ENCODE peak calls at places on chromosomes 1 and 21, in five cellular contexts. Q, P, J, V and I are unnamed samples. For H3K36me3, the result is how much of the 10 kb centered on the place peaks cover.

GRCh38 chr1:111648826-111649225 is 29.2 kb downstream of the RAP1A start:
- DNase-seq in V (no peak), J (no peak), P (no peak), Q (no peak), I (no peak)

GRCh38 chr1:154848983-154849382 is 21.1 kb downstream of the KCNN3 start:
- DNase-seq in Q (no peak), J (no peak), V (no peak), P (no peak), I (no peak)

GRCh38 chr1:17957588-17958267 is 149.9 kb upstream of the IGSF21 start:
- DNase-seq in Q (no peak), J (no peak), V (no peak), P (no peak), I (no peak)

GRCh38 chr1:243354511-243355153 is 98.8 kb downstream of the SDCCAG8 start:
- DNase-seq in P (no peak), Q (no peak), J (peak), V (no peak), I (no peak)

GRCh38 chr21:37424987-37425386 is 58.4 kb downstream of the DYRK1A start:
- DNase-seq in J (peak), Q (no peak), V (no peak), P (no peak), I (no peak)

GRCh38 chr21:45491623-45492022 is 50.6 kb downstream of the SLC19A1 start:
- DNase-seq in V (no peak), J (no peak), P (no peak), Q (no peak), I (no peak)

GRCh38 chr1:229217716-229218115 is 53.2 kb upstream of the RAB4A start:
- DNase-seq in V (peak), P (no peak), Q (no peak), J (no peak), I (no peak)

GRCh38 chr1:25664357-25664796 is 47.8 kb downstream of the MAN1C1 start:
- DNase-seq in J (peak), P (no peak), V (no peak), Q (no peak), I (no peak)

GRCh38 chr1:58584082-58584895 is 7.2 kb upstream of the TACSTD2 start:
- DNase-seq in J (peak), Q (peak), P (peak), V (peak), I (no peak)

GRCh38 chr1:201324306-201324705 is 41.0 kb downstream of the PKP1 start:
- DNase-seq in V (no peak), Q (no peak), J (no peak), P (no peak), I (no peak)

GRCh38 chr21:27839512-27840115 is 872.7 kb upstream of the ADAMTS5 start:
- DNase-seq in P (no peak), Q (no peak), V (no peak), J (no peak), I (no peak)

GRCh38 chr1:39268906-39269305 is 64.4 kb downstream of the MACF1 start:
- DNase-seq in J (no peak), P (no peak), V (peak), Q (no peak), I (no peak)

GRCh38 chr1:67484492-67484891 is 54.3 kb upstream of the SERBP1 start:
- DNase-seq in Q (no peak), J (no peak), P (no peak), V (no peak), I (no peak)

GRCh38 chr1:200231787-200232222 is 178.0 kb downstream of the ZNF281 start:
- DNase-seq in J (peak), V (no peak), Q (no peak), P (no peak), I (no peak)

GRCh38 chr1:119674110-119674509 is 26.0 kb upstream of the ZNF697 start:
- DNase-seq in P (no peak), J (peak), Q (no peak), V (no peak), I (no peak)

GRCh38 chr1:201602413-201603265 is 63.7 kb downstream of the NAV1 start:
- DNase-seq in Q (peak), V (no peak), P (no peak), J (peak), I (peak)

GRCh38 chr1:48222501-48223242 is at the start of gene SLC5A9:
- DNase-seq in V (no peak), P (no peak), J (no peak), Q (peak), I (no peak)

GRCh38 chr1:39450956-39451601 is 40.4 kb upstream of the BMP8A start:
- DNase-seq in P (no peak), J (peak), V (no peak), Q (no peak), I (no peak)

GRCh38 chr1:238772321-238772720 is 614.0 kb upstream of the CHRM3 start:
- DNase-seq in P (no peak), Q (no peak), J (no peak), V (no peak), I (no peak)

GRCh38 chr1:221431068-221431651 is 310.7 kb downstream of the DUSP10 start:
- DNase-seq in P (no peak), V (no peak), Q (no peak), J (peak), I (no peak)

GRCh38 chr1:205071801-205072200 is 12.5 kb downstream of the TMEM81 start:
- DNase-seq in J (no peak), V (no peak), Q (no peak), P (peak), I (no peak)

GRCh38 chr1:174996474-174996873 is 3.3 kb upstream of the CACYBP start:
- DNase-seq in P (no peak), V (no peak), Q (no peak), J (peak), I (no peak)

GRCh38 chr1:211591980-211592493 is 13.1 kb upstream of the SLC30A1 start:
- DNase-seq in J (peak), V (no peak), P (no peak), Q (no peak), I (no peak)

GRCh38 chr1:221327954-221328353 is 413.9 kb downstream of the DUSP10 start:
- DNase-seq in P (no peak), V (no peak), Q (no peak), J (no peak), I (no peak)

GRCh38 chr1:40768146-40768990 is 15.2 kb upstream of the KCNQ4 start:
- DNase-seq in P (no peak), Q (no peak), J (no peak), V (no peak), I (no peak)

GRCh38 chr1:39145651-39145970 is 58.9 kb upstream of the MACF1 start:
- DNase-seq in V (no peak), Q (no peak), P (no peak), J (no peak), I (no peak)

GRCh38 chr1:33140153-33141149 is 41.4 kb downstream of the TRIM62 start:
- DNase-seq in P (no peak), Q (no peak), V (peak), J (no peak), I (peak)
- TF ChIP-seq CTCF in P (no peak), Q (no peak), V (peak), J (peak), I (peak)

GRCh38 chr1:226904772-226905171 is 34.4 kb downstream of the PSEN2 start:
- DNase-seq in Q (no peak), P (no peak), V (no peak), J (no peak), I (no peak)
- H3K36me3 ChIP-seq in Q (under half), P (under half), V (under half), J (under half), I (under half)

GRCh38 chr1:36516372-36517018 is 33.8 kb upstream of the CSF3R start:
- DNase-seq in P (peak), J (peak), Q (peak), V (peak), I (peak)

GRCh38 chr1:36517019-36517387 is 34.3 kb upstream of the CSF3R start:
- DNase-seq in V (no peak), Q (no peak), J (no peak), P (no peak), I (peak)

GRCh38 chr1:36514501-36514900 is 31.8 kb upstream of the CSF3R start:
- DNase-seq in J (no peak), Q (no peak), V (no peak), P (no peak), I (no peak)

GRCh38 chr1:36513676-36514473 is 31.2 kb upstream of the CSF3R start:
- DNase-seq in Q (no peak), V (peak), J (no peak), P (no peak), I (no peak)

DNA sequence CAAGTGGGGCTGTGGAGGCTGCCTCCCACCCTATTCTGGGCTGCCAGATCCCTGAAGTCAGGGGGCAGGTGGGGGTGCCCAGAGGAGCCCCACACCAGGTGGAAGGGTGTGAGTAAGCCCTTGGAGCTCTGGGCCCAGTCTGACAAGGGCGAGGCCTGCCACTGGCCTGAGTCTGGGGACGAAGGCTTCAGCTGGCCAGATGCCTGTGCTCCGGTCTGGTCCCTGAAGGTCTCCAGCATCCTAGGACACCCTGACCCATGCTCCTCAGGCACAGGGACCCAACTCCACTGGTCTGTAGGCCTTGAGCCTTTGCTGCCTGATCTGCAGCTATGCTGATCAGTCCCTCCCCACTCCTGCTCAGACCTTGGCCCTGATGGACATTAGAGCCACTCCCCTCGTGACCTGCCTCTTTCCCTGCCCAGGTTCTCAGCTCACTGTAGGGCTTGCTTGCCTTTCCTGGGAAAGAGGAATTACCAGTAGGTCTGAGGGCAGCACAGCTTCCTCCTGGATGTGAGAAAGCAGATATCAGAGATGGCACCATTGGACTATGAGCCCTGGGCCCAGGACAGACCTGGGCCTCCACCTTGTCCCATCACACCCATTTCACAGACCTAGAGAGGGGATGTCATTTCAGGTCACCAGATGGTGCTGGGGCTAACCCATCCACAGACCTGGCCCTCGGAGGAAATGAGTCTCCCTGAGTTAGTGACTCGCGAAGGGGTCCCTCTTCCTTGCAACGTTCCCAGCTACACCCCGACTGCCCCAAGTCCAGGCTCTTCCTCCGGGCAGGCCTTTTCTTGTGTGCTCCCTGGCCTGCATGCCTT is 32.8 kb upstream of the CSF3R start:
- DNase-seq in P (no peak), V (peak), Q (no peak), J (no peak), I (no peak)
- TF ChIP-seq CTCF in P (no peak), V (no peak), Q (no peak), J (no peak), I (no peak)

GRCh38 chr1:218836264-218836663 is 337.4 kb upstream of the LYPLAL1 start:
- DNase-seq in Q (no peak), V (no peak), J (no peak), P (no peak), I (no peak)

GRCh38 chr1:218837051-218837450 is 336.6 kb upstream of the LYPLAL1 start:
- DNase-seq in Q (no peak), V (no peak), P (no peak), J (no peak), I (no peak)
- H3K36me3 ChIP-seq in Q (under half), V (under half), P (under half), J (under half), I (under half)

GRCh38 chr1:184973308-184974085 is 811 bp downstream of the NIBAN1 start:
- DNase-seq in P (peak), Q (peak), V (peak), J (peak), I (peak)
- TF ChIP-seq CTCF in P (no peak), Q (no peak), V (no peak), J (no peak), I (peak)